ENCODE peak calls at places on chromosome 1, in ten cellular contexts. M is brain pericyte; A is naive thymus-derived CD8-positive, alpha-beta T cell; B is HTR-8/SVneo; Y is HAP-1; F is activated naive CD4-positive, alpha-beta T cell treated with anti-CD3 and anti-CD28 coated beads, Interleukin-2, amount 50 U/mL, for 16 hours; W is left colon; J is activated CD4-positive, alpha-beta T cell treated with anti-CD3 and anti-CD28 coated beads for 36 hours; K is activated T-cell treated with anti-CD3 and anti-CD28 coated beads for 24 hours; V is CD8-positive, alpha-beta memory T cell. X is an unnamed sample.

GRCh38 chr1:156858959-156859522 is at the start of gene INSRR:
- DNase-seq in B (no peak), W (no peak), J (no peak), M (no peak), A (no peak), V (no peak), F (no peak), K (no peak), Y (no peak), X (no peak)

GRCh38 chr1:224929335-224930237 is at the start of gene DNAH14:
- DNase-seq in W (peak; percentile 84), A (no peak), F (peak; percentile 17), Y (peak; percentile 55), K (no peak), V (no peak), M (no peak), B (peak; percentile 73), J (peak; percentile 50), X (no peak)

GRCh38 chr1:211296396-211296795 is 30.2 kb upstream of the TRAF5 start:
- DNase-seq in W (no peak), Y (no peak), J (no peak), K (no peak), B (no peak), F (no peak), M (no peak), V (no peak), A (no peak), X (no peak)

GRCh38 chr1:109112056-109112651 is 1.8 kb upstream of the ELAPOR1 start:
- DNase-seq in M (no peak), F (no peak), V (no peak), B (peak; percentile 30), A (no peak), J (no peak), Y (peak; percentile 7), W (no peak), K (no peak), X (no peak)

GRCh38 chr1:2441746-2442145 is 29.4 kb upstream of the PEX10 start:
- DNase-seq in B (no peak), V (no peak), M (no peak), A (no peak), F (no peak), Y (no peak), J (no peak), W (no peak), K (no peak), X (no peak)

GRCh38 chr1:15682886-15683410 is 1.2 kb upstream of the PLEKHM2 start:
- DNase-seq in V (no peak), J (no peak), A (no peak), Y (no peak), M (no peak), K (no peak), F (no peak), W (no peak), B (no peak), X (no peak)

GRCh38 chr1:32953495-32953894 is 11.1 kb downstream of the RNF19B start:
- DNase-seq in K (no peak), Y (no peak), M (no peak), F (no peak), J (no peak), A (no peak), B (peak; percentile 41), W (no peak), V (no peak), X (no peak)

GRCh38 chr1:39132505-39133339 is 71.8 kb upstream of the MACF1 start:
- DNase-seq in W (peak; percentile 75), F (no peak), J (no peak), A (no peak), M (no peak), K (no peak), V (no peak), Y (no peak), B (no peak), X (no peak)

GRCh38 chr1:156893048-156893953 is at the start of gene PEAR1:
- DNase-seq in K (no peak), B (peak; percentile 62), W (peak; percentile 27), F (no peak), J (no peak), Y (no peak), A (no peak), V (no peak), M (no peak), X (no peak)